ENCODE peak calls at places on chromosomes 4 and X, in six cellular contexts. One of them, this sample, is unnamed.
A peak's percentile ranks its signal among the peaks of the same experiment; 100 is the strongest.

GRCh38 chr4:17584502-17585213 is 7.7 kb downstream of the LAP3 start:
- DNase-seq in lower leg skin: no peak
- DNase-seq in SK-N-SH: no peak
- DNase-seq in breast epithelium: no peak
- DNase-seq in fibroblast of mammary gland: no peak
- DNase-seq in thoracic aorta: no peak
- DNase-seq in this sample: no peak

GRCh38 chr4:183968502-183968901 is 63.4 kb downstream of the STOX2 start:
- DNase-seq in lower leg skin: no peak
- DNase-seq in SK-N-SH: peak; percentile 59
- DNase-seq in fibroblast of mammary gland: no peak
- DNase-seq in breast epithelium: no peak
- DNase-seq in thoracic aorta: no peak
- DNase-seq in this sample: no peak

GRCh38 chr4:103292373-103292772 is 94.2 kb upstream of the CENPE start:
- DNase-seq in breast epithelium: no peak
- DNase-seq in fibroblast of mammary gland: no peak
- DNase-seq in thoracic aorta: no peak
- DNase-seq in SK-N-SH: no peak
- DNase-seq in lower leg skin: no peak
- DNase-seq in this sample: no peak

GRCh38 chr4:182255421-182256190 is 12.4 kb downstream of the TENM3 start:
- DNase-seq in fibroblast of mammary gland: peak; percentile 14
- DNase-seq in lower leg skin: no peak
- DNase-seq in breast epithelium: no peak
- DNase-seq in SK-N-SH: no peak
- DNase-seq in thoracic aorta: no peak
- DNase-seq in this sample: no peak

GRCh38 chrX:24890677-24891076 is 125.1 kb downstream of the ARX start:
- DNase-seq in breast epithelium: no peak
- DNase-seq in SK-N-SH: no peak
- DNase-seq in lower leg skin: no peak
- DNase-seq in thoracic aorta: no peak
- DNase-seq in fibroblast of mammary gland: no peak
- DNase-seq in this sample: no peak

GRCh38 chr4:7485096-7485495 is 50.4 kb upstream of the PSAPL1 start:
- DNase-seq in thoracic aorta: no peak
- DNase-seq in lower leg skin: no peak
- DNase-seq in breast epithelium: no peak
- DNase-seq in SK-N-SH: no peak
- DNase-seq in fibroblast of mammary gland: no peak
- DNase-seq in this sample: no peak

GRCh38 chr4:69133993-69134392 is 37.7 kb downstream of the UGT2B7 start:
- DNase-seq in SK-N-SH: no peak
- DNase-seq in breast epithelium: no peak
- DNase-seq in thoracic aorta: no peak
- DNase-seq in fibroblast of mammary gland: no peak
- DNase-seq in lower leg skin: no peak
- DNase-seq in this sample: no peak

GRCh38 chr4:185902654-185903053 is 90.7 kb upstream of the SORBS2 start:
- DNase-seq in SK-N-SH: no peak
- DNase-seq in thoracic aorta: no peak
- DNase-seq in fibroblast of mammary gland: peak; percentile 34
- DNase-seq in lower leg skin: no peak
- DNase-seq in breast epithelium: no peak
- DNase-seq in this sample: no peak

GRCh38 chrX:133661962-133662839 is 246.9 kb upstream of the GPC4 start:
- DNase-seq in lower leg skin: no peak
- DNase-seq in breast epithelium: no peak
- DNase-seq in SK-N-SH: no peak
- DNase-seq in thoracic aorta: no peak
- DNase-seq in fibroblast of mammary gland: peak; percentile 81
- DNase-seq in this sample: no peak

GRCh38 chr4:88341227-88342192 is 37.1 kb upstream of the HERC6 start:
- DNase-seq in lower leg skin: no peak
- DNase-seq in SK-N-SH: no peak
- DNase-seq in fibroblast of mammary gland: peak; percentile 97
- DNase-seq in thoracic aorta: no peak
- DNase-seq in breast epithelium: no peak
- DNase-seq in this sample: peak; percentile 81

GRCh38 chrX:17697191-17697590 is 40.1 kb upstream of the SCML1 start:
- DNase-seq in SK-N-SH: no peak
- DNase-seq in lower leg skin: no peak
- DNase-seq in thoracic aorta: no peak
- DNase-seq in fibroblast of mammary gland: peak; percentile 42
- DNase-seq in breast epithelium: no peak
- DNase-seq in this sample: no peak

GRCh38 chr4:76250962-76251361 is 559 bp upstream of the FAM47E start:
- DNase-seq in fibroblast of mammary gland: no peak
- DNase-seq in breast epithelium: no peak
- DNase-seq in SK-N-SH: peak; percentile 21
- DNase-seq in thoracic aorta: no peak
- DNase-seq in lower leg skin: no peak
- DNase-seq in this sample: no peak

GRCh38 chr4:130591091-130591490 is 1495.1 kb downstream of the C4orf33 start:
- DNase-seq in SK-N-SH: no peak
- DNase-seq in thoracic aorta: no peak
- DNase-seq in lower leg skin: no peak
- DNase-seq in fibroblast of mammary gland: no peak
- DNase-seq in breast epithelium: no peak
- DNase-seq in this sample: no peak

GRCh38 chr4:112183252-112183651 is 38.0 kb downstream of the FAM241A start:
- DNase-seq in thoracic aorta: no peak
- DNase-seq in SK-N-SH: no peak
- DNase-seq in breast epithelium: no peak
- DNase-seq in lower leg skin: no peak
- DNase-seq in fibroblast of mammary gland: peak; percentile 47
- DNase-seq in this sample: no peak

GRCh38 chr4:80446664-80447063 is 111.1 kb downstream of the CFAP299 start:
- DNase-seq in lower leg skin: no peak
- DNase-seq in fibroblast of mammary gland: no peak
- DNase-seq in breast epithelium: no peak
- DNase-seq in SK-N-SH: no peak
- DNase-seq in thoracic aorta: no peak
- DNase-seq in this sample: no peak

GRCh38 chrX:12758291-12758690 is 32.9 kb upstream of the PRPS2 start:
- DNase-seq in SK-N-SH: no peak
- DNase-seq in thoracic aorta: no peak
- DNase-seq in lower leg skin: no peak
- DNase-seq in fibroblast of mammary gland: peak; percentile 5
- DNase-seq in breast epithelium: no peak
- DNase-seq in this sample: no peak

GRCh38 chr4:68630371-68630770 is 40.1 kb downstream of the UGT2B15 start:
- DNase-seq in breast epithelium: no peak
- DNase-seq in fibroblast of mammary gland: no peak
- DNase-seq in thoracic aorta: no peak
- DNase-seq in SK-N-SH: no peak
- DNase-seq in lower leg skin: no peak
- DNase-seq in this sample: no peak

GRCh38 chrX:126982158-126982557 is 162.6 kb downstream of the PRR32 start:
- DNase-seq in thoracic aorta: no peak
- DNase-seq in SK-N-SH: no peak
- DNase-seq in lower leg skin: no peak
- DNase-seq in breast epithelium: no peak
- DNase-seq in fibroblast of mammary gland: no peak
- DNase-seq in this sample: no peak

GRCh38 chrX:109886122-109886761 is 116.7 kb upstream of the TMEM164 start:
- DNase-seq in breast epithelium: no peak
- DNase-seq in fibroblast of mammary gland: peak; percentile 70
- DNase-seq in lower leg skin: no peak
- DNase-seq in thoracic aorta: no peak
- DNase-seq in SK-N-SH: peak; percentile 51
- DNase-seq in this sample: no peak

GRCh38 chr4:121709766-121710405 is 13.1 kb upstream of the ANXA5 start:
- DNase-seq in SK-N-SH: no peak
- DNase-seq in thoracic aorta: no peak
- DNase-seq in fibroblast of mammary gland: no peak
- DNase-seq in lower leg skin: no peak
- DNase-seq in breast epithelium: no peak
- DNase-seq in this sample: no peak

GRCh38 chr4:70183168-70183939 is 12.2 kb upstream of the ODAM start:
- DNase-seq in breast epithelium: no peak
- DNase-seq in thoracic aorta: no peak
- DNase-seq in fibroblast of mammary gland: peak; percentile 65
- DNase-seq in SK-N-SH: peak; percentile 3
- DNase-seq in lower leg skin: no peak
- DNase-seq in this sample: no peak

GRCh38 chrX:31074522-31074921 is 2.7 kb upstream of the FTHL17 start:
- DNase-seq in breast epithelium: no peak
- DNase-seq in thoracic aorta: no peak
- DNase-seq in SK-N-SH: no peak
- DNase-seq in lower leg skin: no peak
- DNase-seq in fibroblast of mammary gland: no peak
- DNase-seq in this sample: no peak

GRCh38 chr4:55123791-55124190 is 1.6 kb downstream of the KDR start:
- DNase-seq in SK-N-SH: no peak
- DNase-seq in breast epithelium: no peak
- DNase-seq in fibroblast of mammary gland: no peak
- DNase-seq in thoracic aorta: no peak
- DNase-seq in lower leg skin: no peak
- DNase-seq in this sample: no peak

GRCh38 chr4:55118397-55118796 is 7.0 kb downstream of the KDR start:
- DNase-seq in breast epithelium: no peak
- DNase-seq in fibroblast of mammary gland: no peak
- DNase-seq in lower leg skin: no peak
- DNase-seq in SK-N-SH: no peak
- DNase-seq in thoracic aorta: no peak
- DNase-seq in this sample: no peak

GRCh38 chr4:55122235-55122634 is 3.2 kb downstream of the KDR start:
- DNase-seq in fibroblast of mammary gland: no peak
- DNase-seq in SK-N-SH: no peak
- DNase-seq in thoracic aorta: no peak
- DNase-seq in lower leg skin: no peak
- DNase-seq in breast epithelium: no peak
- DNase-seq in this sample: no peak

GRCh38 chr4:55124337-55125076 is 888 bp downstream of the KDR start:
- DNase-seq in fibroblast of mammary gland: peak; percentile 16
- DNase-seq in breast epithelium: no peak
- DNase-seq in lower leg skin: no peak
- DNase-seq in SK-N-SH: no peak
- DNase-seq in thoracic aorta: no peak
- DNase-seq in this sample: no peak

DNA sequence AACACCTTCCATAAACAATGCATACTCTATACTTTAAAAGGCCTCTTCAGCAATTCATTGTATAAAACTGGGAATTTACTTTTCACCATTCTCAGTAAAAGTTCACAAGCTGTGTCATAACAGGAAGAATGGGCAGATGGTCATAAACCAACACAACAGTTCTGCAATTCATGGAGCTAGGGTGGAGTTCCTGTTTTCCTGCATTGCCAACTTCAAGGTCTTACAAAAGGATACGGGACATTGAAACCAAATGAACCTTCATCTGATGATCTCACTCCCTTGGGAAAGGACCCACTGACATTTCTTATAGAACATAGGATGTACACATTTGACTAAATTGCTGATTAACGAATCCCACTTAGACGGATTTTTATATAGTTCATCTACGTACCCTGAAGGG is 4.1 kb downstream of the KDR start:
- DNase-seq in breast epithelium: no peak
- DNase-seq in SK-N-SH: no peak
- DNase-seq in thoracic aorta: no peak
- DNase-seq in lower leg skin: no peak
- DNase-seq in fibroblast of mammary gland: peak; percentile 6
- DNase-seq in this sample: no peak
- H3K4me3 ChIP-seq in breast epithelium: no peak overlapping the region
- H3K4me3 ChIP-seq in SK-N-SH: no peak overlapping the region
- H3K4me3 ChIP-seq in thoracic aorta: no peak overlapping the region
- H3K4me3 ChIP-seq in lower leg skin: no peak overlapping the region
- H3K4me3 ChIP-seq in fibroblast of mammary gland: no peak overlapping the region
- H3K4me3 ChIP-seq in this sample: no peak overlapping the region

GRCh38 chr4:42420120-42420519 is 22.8 kb downstream of the SHISA3 start:
- DNase-seq in fibroblast of mammary gland: no peak
- DNase-seq in lower leg skin: no peak
- DNase-seq in breast epithelium: no peak
- DNase-seq in thoracic aorta: no peak
- DNase-seq in SK-N-SH: no peak
- DNase-seq in this sample: no peak

GRCh38 chr4:42428036-42428435 is 30.7 kb downstream of the SHISA3 start:
- DNase-seq in fibroblast of mammary gland: no peak
- DNase-seq in thoracic aorta: no peak
- DNase-seq in SK-N-SH: no peak
- DNase-seq in breast epithelium: no peak
- DNase-seq in lower leg skin: no peak
- DNase-seq in this sample: no peak

DNA sequence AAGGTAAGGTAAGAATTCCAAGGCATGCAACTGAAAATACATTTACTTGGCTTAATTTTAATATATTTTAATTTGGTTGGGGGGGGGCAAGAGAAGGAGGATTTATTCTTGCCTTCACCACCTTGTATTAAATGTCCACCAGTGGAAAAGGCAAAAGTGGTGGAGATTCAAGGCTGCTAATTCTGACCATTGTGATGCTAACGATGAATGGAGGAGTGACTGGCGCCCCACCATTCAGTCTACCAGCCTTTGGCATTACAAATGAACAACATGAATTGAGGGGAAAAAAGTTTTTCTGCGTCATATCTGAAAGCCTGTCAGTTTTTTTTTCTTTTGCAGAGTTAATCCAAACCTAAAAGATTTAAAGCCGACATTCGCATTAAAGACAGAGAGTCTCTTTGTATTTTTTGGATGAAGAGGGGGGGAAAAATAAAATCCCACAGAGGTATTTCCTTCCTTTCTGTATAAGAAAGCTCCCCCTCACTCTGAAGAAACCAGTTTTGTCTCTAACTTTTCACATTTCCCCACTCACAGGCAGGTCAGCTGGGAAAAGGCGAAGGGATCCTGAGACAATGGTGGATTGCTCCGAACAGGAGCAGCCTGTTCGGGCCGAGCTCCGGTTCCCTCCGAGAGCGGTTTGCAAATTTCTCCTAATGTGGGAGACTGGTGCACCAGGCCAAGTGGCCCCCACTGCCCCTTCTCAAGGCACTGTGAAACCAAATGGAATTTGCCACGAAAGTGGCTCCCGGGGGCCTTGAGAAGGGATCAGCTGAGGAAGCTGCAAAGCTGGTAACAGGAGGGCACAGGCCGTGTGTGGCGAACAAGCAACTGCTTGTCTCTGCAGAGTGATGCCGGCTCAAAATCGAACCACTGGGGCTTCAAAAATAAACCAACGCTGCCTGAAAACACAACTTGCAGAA is 28.1 kb downstream of the SHISA3 start:
- DNase-seq in breast epithelium: no peak
- DNase-seq in thoracic aorta: no peak
- DNase-seq in lower leg skin: no peak
- DNase-seq in SK-N-SH: no peak
- DNase-seq in fibroblast of mammary gland: no peak
- DNase-seq in this sample: no peak
- TF ChIP-seq CTCF in breast epithelium: no peak
- TF ChIP-seq CTCF in thoracic aorta: no peak
- TF ChIP-seq CTCF in lower leg skin: no peak
- TF ChIP-seq CTCF in SK-N-SH: no peak
- TF ChIP-seq CTCF in fibroblast of mammary gland: no peak
- TF ChIP-seq CTCF in this sample: no peak

GRCh38 chrX:107677501-107677901 is 49.2 kb downstream of the PRPS1 start:
- DNase-seq in breast epithelium: no peak
- DNase-seq in fibroblast of mammary gland: peak; percentile 57
- DNase-seq in SK-N-SH: no peak
- DNase-seq in thoracic aorta: no peak
- DNase-seq in lower leg skin: peak; percentile 72
- DNase-seq in this sample: no peak
- H3K4me3 ChIP-seq in breast epithelium: peak overlapping the region; percentile 55
- H3K4me3 ChIP-seq in fibroblast of mammary gland: no peak overlapping the region
- H3K4me3 ChIP-seq in SK-N-SH: no peak overlapping the region
- H3K4me3 ChIP-seq in thoracic aorta: peak overlapping the region; percentile 82
- H3K4me3 ChIP-seq in lower leg skin: no peak overlapping the region
- H3K4me3 ChIP-seq in this sample: no peak overlapping the region

GRCh38 chr4:113248320-113248719 is 198.9 kb downstream of the ANK2 start:
- DNase-seq in lower leg skin: no peak
- DNase-seq in SK-N-SH: no peak
- DNase-seq in fibroblast of mammary gland: no peak
- DNase-seq in thoracic aorta: no peak
- DNase-seq in breast epithelium: no peak
- DNase-seq in this sample: no peak
- TF ChIP-seq CTCF in lower leg skin: no peak
- TF ChIP-seq CTCF in SK-N-SH: peak; percentile 22
- TF ChIP-seq CTCF in fibroblast of mammary gland: peak; percentile 17
- TF ChIP-seq CTCF in thoracic aorta: no peak
- TF ChIP-seq CTCF in breast epithelium: no peak
- TF ChIP-seq CTCF in this sample: peak; percentile 9